ENCODE peak calls at places on chromosomes 16 and 17, in seven cellular contexts. A is endothelial cell, L is AG04450, Q is transverse colon, J is progenitor cell of endocrine pancreas, C is WTC11, F is PC-3. W is an unnamed sample.

GRCh38 chr17:48631693-48632578 is 5.8 kb upstream of the HOXB9 start:
- DNase-seq in C (no peak), F (no peak), J (no peak), A (peak; percentile 5), Q (no peak), L (no peak), W (no peak)

GRCh38 chr17:74272731-74273201 is 1.3 kb upstream of the DNAI2 start:
- DNase-seq in L (no peak), F (no peak), Q (no peak), C (peak; percentile 26), J (no peak), A (no peak), W (no peak)

GRCh38 chr16:85425061-85425662 is 188.0 kb upstream of the GSE1 start:
- DNase-seq in L (no peak), Q (no peak), A (peak; percentile 1), F (no peak), J (peak; percentile 5), C (peak; percentile 9), W (no peak)

GRCh38 chr17:80987941-80988461 is 3.6 kb upstream of the CHMP6 start:
- DNase-seq in F (no peak), A (no peak), Q (no peak), J (no peak), C (no peak), L (no peak), W (no peak)

GRCh38 chr16:67430504-67431076 is 331 bp upstream of the HSD11B2 start:
- DNase-seq in J (peak; percentile 38), Q (peak; percentile 89), A (peak; percentile 16), L (no peak), C (no peak), F (peak; percentile 52), W (no peak)

GRCh38 chr17:75428775-75429469 is 23.4 kb upstream of the GRB2 start:
- DNase-seq in F (peak; percentile 82), C (no peak), Q (no peak), J (no peak), L (peak; percentile 74), A (no peak), W (no peak)

GRCh38 chr17:58301504-58302150 is 20.9 kb upstream of the MPO start:
- DNase-seq in L (no peak), J (no peak), A (no peak), F (no peak), C (no peak), Q (no peak), W (no peak)

GRCh38 chr17:28372203-28372944 is 880 bp downstream of the SARM1 start:
- DNase-seq in F (no peak), C (peak; percentile 33), J (no peak), A (no peak), Q (no peak), L (no peak), W (no peak)

GRCh38 chr16:87145181-87146176 is 171.7 kb downstream of the C16orf95 start:
- DNase-seq in A (no peak), F (peak; percentile 93), C (no peak), Q (no peak), L (no peak), J (no peak), W (no peak)

GRCh38 chr17:42522263-42522790 is 13.7 kb upstream of the NAGLU start:
- DNase-seq in F (no peak), Q (no peak), L (no peak), J (no peak), C (no peak), A (no peak), W (no peak)

GRCh38 chr17:57369509-57369945 is 113.2 kb downstream of the MSI2 start:
- DNase-seq in J (no peak), F (peak; percentile 35), C (no peak), A (no peak), L (no peak), Q (no peak), W (no peak)

GRCh38 chr16:52603015-52603414 is 56.1 kb upstream of the TOX3 start:
- DNase-seq in Q (peak; percentile 42), J (no peak), L (no peak), A (no peak), C (no peak), F (no peak), W (no peak)

GRCh38 chr16:22763655-22764054 is 50.3 kb upstream of the HS3ST2 start:
- DNase-seq in F (no peak), Q (no peak), L (no peak), A (no peak), J (no peak), C (peak; percentile 12), W (no peak)

GRCh38 chr17:16415031-16415924 is at the start of gene TRPV2:
- DNase-seq in L (no peak), F (peak; percentile 49), Q (peak; percentile 65), C (peak; percentile 62), A (no peak), J (no peak), W (peak; percentile 70)

GRCh38 chr16:23152386-23153178 is 3.3 kb upstream of the USP31 start:
- DNase-seq in A (no peak), L (no peak), J (no peak), C (no peak), Q (no peak), F (no peak), W (no peak)

GRCh38 chr16:85582177-85582888 is 30.8 kb upstream of the GSE1 start:
- DNase-seq in L (no peak), Q (no peak), F (no peak), J (no peak), A (no peak), C (no peak), W (no peak)

GRCh38 chr17:9922012-9922848 is 17.2 kb upstream of the RCVRN start:
- DNase-seq in F (no peak), Q (no peak), C (no peak), L (no peak), J (no peak), A (no peak), W (no peak)

GRCh38 chr16:81940781-81941560 is 70.3 kb downstream of the SDR42E1 start:
- DNase-seq in C (no peak), F (peak; percentile 63), L (peak; percentile 2), A (no peak), J (no peak), Q (no peak), W (no peak)

GRCh38 chr16:2596747-2597559 is 59.1 kb downstream of the PDPK1 start:
- DNase-seq in Q (no peak), J (no peak), C (no peak), F (no peak), L (no peak), A (no peak), W (no peak)

GRCh38 chr16:80150978-80151705 is 389.7 kb upstream of the DYNLRB2 start:
- DNase-seq in A (no peak), C (no peak), F (no peak), Q (no peak), J (no peak), L (no peak), W (no peak)

GRCh38 chr17:62792122-62792800 is 15.9 kb downstream of the MARCHF10 start:
- DNase-seq in J (no peak), F (peak; percentile 98), L (peak; percentile 91), C (no peak), A (no peak), Q (no peak), W (no peak)

GRCh38 chr16:25959216-25959615 is 267.5 kb downstream of the HS3ST4 start:
- DNase-seq in J (no peak), A (no peak), Q (peak; percentile 20), L (no peak), C (no peak), F (no peak), W (no peak)

GRCh38 chr16:84810518-84811273 is 9.1 kb upstream of the CRISPLD2 start:
- DNase-seq in Q (peak; percentile 25), A (no peak), J (no peak), C (no peak), F (no peak), L (no peak), W (peak; percentile 61)

GRCh38 chr17:63987616-63988478 is 10.3 kb upstream of the PRR29 start:
- DNase-seq in L (no peak), J (no peak), A (no peak), Q (no peak), C (no peak), F (no peak), W (no peak)

GRCh38 chr17:63635787-63636186 is 13.6 kb downstream of the MAP3K3 start:
- DNase-seq in F (no peak), L (no peak), C (no peak), J (no peak), A (no peak), Q (no peak), W (no peak)

GRCh38 chr16:70158261-70158939 is 15.2 kb upstream of the CLEC18C start:
- DNase-seq in Q (no peak), A (no peak), F (peak; percentile 12), C (peak; percentile 16), J (no peak), L (no peak), W (peak; percentile 18)
- TF ChIP-seq CTCF in Q (no peak), A (no peak), F (no peak), C (no peak), J (no peak), L (no peak), W (no peak)

DNA sequence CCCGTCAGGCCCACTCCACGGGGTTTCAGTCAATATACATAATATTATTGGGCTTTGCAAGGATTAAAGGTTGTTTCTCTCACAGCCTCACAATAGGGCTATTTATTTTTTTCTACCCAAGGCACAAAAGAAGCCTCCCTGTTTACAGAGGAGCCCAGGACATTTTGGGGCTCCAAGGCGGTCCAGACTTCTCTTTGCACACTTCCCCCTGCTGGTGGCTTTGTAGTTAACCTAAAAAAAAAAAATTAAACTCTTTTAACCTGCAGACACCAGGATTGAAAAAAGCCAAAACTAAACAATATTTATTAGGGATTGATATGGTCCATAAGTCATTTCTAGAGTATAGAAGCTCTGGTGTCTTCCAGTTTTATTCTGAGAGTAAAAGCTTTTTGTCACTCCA is 169.7 kb upstream of the ZFHX3 start:
- DNase-seq in L (no peak), C (no peak), J (no peak), Q (no peak), A (no peak), F (no peak), W (no peak)
- TF ChIP-seq CTCF in L (peak; percentile 19), C (peak; percentile 18), J (peak; percentile 51), Q (no peak), A (peak; percentile 68), F (peak; percentile 54), W (no peak)

GRCh38 chr16:88636488-88637265 is 1.7 kb upstream of the IL17C start:
- DNase-seq in L (no peak), C (no peak), J (no peak), Q (no peak), F (no peak), A (no peak), W (no peak)

GRCh38 chr16:88635671-88636070 is 2.7 kb upstream of the IL17C start:
- DNase-seq in Q (no peak), C (no peak), A (no peak), L (no peak), J (no peak), F (no peak), W (no peak)

GRCh38 chr16:88633684-88634140 is 4.7 kb upstream of the IL17C start:
- DNase-seq in F (no peak), L (no peak), C (peak; percentile 67), A (peak; percentile 57), J (no peak), Q (peak; percentile 60), W (peak; percentile 88)

GRCh38 chr16:88634141-88634993 is 4.0 kb upstream of the IL17C start:
- DNase-seq in J (no peak), C (peak; percentile 87), L (no peak), F (no peak), A (peak; percentile 69), Q (peak; percentile 74), W (peak; percentile 89)

GRCh38 chr16:88634994-88635670 is 3.2 kb upstream of the IL17C start:
- DNase-seq in C (no peak), F (no peak), L (no peak), Q (no peak), A (no peak), J (no peak), W (no peak)
- TF ChIP-seq CTCF in C (no peak), F (no peak), L (no peak), Q (no peak), A (no peak), J (no peak), W (no peak)

GRCh38 chr16:15782573-15783365 is 74.1 kb downstream of the MYH11 start:
- DNase-seq in C (peak; percentile 24), A (no peak), F (no peak), L (no peak), J (no peak), Q (no peak), W (no peak)
- TF ChIP-seq CTCF in C (no peak), A (no peak), F (no peak), L (no peak), J (no peak), Q (no peak), W (no peak)

W was measured in GM20000.